ENCODE peak calls at places on chromosomes 7 and 10, in seven cellular contexts. G is heart left ventricle, X is fibroblast of lung, U is aorta, Q is cardiac muscle cell, F is body of pancreas, Y is heart right ventricle. T is an unnamed sample. For H3K9me3, the result is how much of the 10 kb centered on the place peaks cover.

GRCh38 chr7:113267885-113268284 is 149.5 kb upstream of the SMIM30 start:
- DNase-seq in Q (no peak), G (no peak), U (no peak), F (no peak), X (peak), Y (no peak), T (no peak)

GRCh38 chr10:44713307-44713706 is 197.8 kb upstream of the TMEM72 start:
- DNase-seq in Y (no peak), U (no peak), Q (no peak), G (no peak), X (no peak), F (peak), T (peak)

GRCh38 chr10:98488669-98489430 is 42.1 kb upstream of the HPS1 start:
- DNase-seq in Q (no peak), Y (no peak), X (no peak), F (peak), G (no peak), U (no peak), T (no peak)

GRCh38 chr7:155594163-155594732 is 47.9 kb upstream of the CNPY1 start:
- DNase-seq in F (no peak), Y (no peak), U (no peak), G (no peak), Q (no peak), X (no peak), T (no peak)

GRCh38 chr7:136272934-136273333 is 295.8 kb upstream of the MTPN start:
- DNase-seq in F (no peak), Q (no peak), X (no peak), U (no peak), G (no peak), Y (no peak), T (no peak)

GRCh38 chr10:33453081-33453850 is 118.8 kb upstream of the NRP1 start:
- DNase-seq in F (no peak), U (no peak), X (no peak), Q (no peak), Y (no peak), G (no peak), T (peak)

GRCh38 chr7:50851451-50851850 is 68.8 kb upstream of the GRB10 start:
- DNase-seq in G (no peak), Q (no peak), U (no peak), Y (no peak), F (no peak), X (peak), T (peak)

GRCh38 chr7:117389871-117390270 is 37.4 kb downstream of the ASZ1 start:
- DNase-seq in U (no peak), Y (no peak), X (no peak), F (no peak), G (no peak), Q (no peak), T (no peak)

GRCh38 chr10:43437141-43437860 is 390 bp downstream of the ZNF487 start:
- DNase-seq in U (no peak), Y (no peak), X (no peak), F (no peak), Q (no peak), G (peak), T (no peak)

GRCh38 chr7:129825005-129825553 is 127.7 kb downstream of the UBE2H start:
- DNase-seq in Q (peak), F (peak), U (peak), G (peak), Y (peak), X (peak), T (peak)

GRCh38 chr10:125162181-125162906 is 2.0 kb upstream of the CTBP2 start:
- DNase-seq in G (no peak), Y (no peak), Q (no peak), U (no peak), X (no peak), F (peak), T (no peak)

GRCh38 chr7:139246905-139247304 is 15.9 kb downstream of the UBN2 start:
- DNase-seq in Q (no peak), U (no peak), G (no peak), X (peak), F (no peak), Y (no peak), T (no peak)

GRCh38 chr10:89942217-89942616 is 240.8 kb downstream of the KIF20B start:
- DNase-seq in U (no peak), F (no peak), G (no peak), Y (no peak), Q (no peak), X (no peak), T (no peak)

GRCh38 chr10:62618576-62619408 is 185.7 kb upstream of the ADO start:
- DNase-seq in G (peak), X (peak), Q (no peak), U (peak), Y (no peak), F (no peak), T (peak)

GRCh38 chr7:48274662-48275061 is 103.4 kb downstream of the ABCA13 start:
- DNase-seq in F (no peak), Q (no peak), U (no peak), G (no peak), Y (no peak), X (no peak), T (no peak)

GRCh38 chr7:105800849-105801534 is 75.4 kb downstream of the ATXN7L1 start:
- DNase-seq in U (no peak), X (no peak), Y (no peak), F (no peak), Q (no peak), G (no peak), T (no peak)

GRCh38 chr7:134016223-134016941 is 110.8 kb upstream of the LRGUK start:
- DNase-seq in U (no peak), X (peak), F (peak), Q (peak), G (no peak), Y (no peak), T (no peak)

GRCh38 chr7:33418251-33418701 is 288.9 kb downstream of the BBS9 start:
- DNase-seq in X (peak), G (no peak), Y (no peak), U (no peak), F (no peak), Q (no peak), T (no peak)

GRCh38 chr10:115830260-115830970 is 442.6 kb downstream of the GFRA1 start:
- DNase-seq in X (peak), Y (no peak), U (no peak), G (no peak), Q (no peak), F (no peak), T (peak)

GRCh38 chr10:133058267-133059092 is 29.2 kb upstream of the ADGRA1 start:
- DNase-seq in F (no peak), Q (no peak), Y (no peak), X (no peak), G (no peak), U (no peak), T (no peak)

GRCh38 chr7:47912332-47912731 is 35.9 kb downstream of the PKD1L1 start:
- DNase-seq in Y (no peak), X (no peak), Q (no peak), G (no peak), F (no peak), U (no peak), T (no peak)

GRCh38 chr10:46528675-46529615 is 27.5 kb downstream of the GPRIN2 start:
- DNase-seq in G (no peak), Y (no peak), X (no peak), Q (no peak), F (peak), U (peak), T (no peak)

GRCh38 chr7:15751191-15751701 is 64.8 kb upstream of the MEOX2 start:
- DNase-seq in G (no peak), U (no peak), F (no peak), X (peak), Y (no peak), Q (no peak), T (no peak)

GRCh38 chr7:109844362-109844761 is 1246.6 kb upstream of the LRRN3 start:
- DNase-seq in X (peak), Y (no peak), F (peak), U (no peak), G (no peak), Q (peak), T (no peak)

GRCh38 chr7:157928171-157928794 is 591.5 kb downstream of the DNAJB6 start:
- DNase-seq in Y (no peak), U (no peak), X (no peak), Q (no peak), G (no peak), F (no peak), T (no peak)

GRCh38 chr10:57338823-57339558 is 928.7 kb downstream of the IPMK start:
- DNase-seq in Y (no peak), G (no peak), Q (peak), F (peak), U (no peak), X (peak), T (no peak)

GRCh38 chr10:4329237-4329636 is 496.8 kb upstream of the AKR1E2 start:
- DNase-seq in X (no peak), F (no peak), Q (no peak), U (no peak), G (no peak), Y (no peak), T (no peak)

GRCh38 chr10:80191589-80192270 is 13.6 kb downstream of the ANXA11 start:
- DNase-seq in G (no peak), U (peak), F (peak), Y (no peak), X (no peak), Q (no peak), T (no peak)

GRCh38 chr10:34549953-34550352 is 265.1 kb downstream of the PARD3 start:
- DNase-seq in G (no peak), U (no peak), X (no peak), Q (no peak), F (no peak), Y (no peak), T (no peak)

GRCh38 chr7:39609084-39609461 is 14.3 kb upstream of the RALA start:
- DNase-seq in F (no peak), U (no peak), Y (no peak), X (peak), Q (no peak), G (no peak), T (no peak)

GRCh38 chr7:139731802-139732470 is 45.9 kb downstream of the HIPK2 start:
- DNase-seq in F (peak), X (peak), Y (peak), U (peak), G (peak), Q (no peak), T (peak)

GRCh38 chr7:142797342-142797798 is 26.6 kb downstream of the PRSS2 start:
- DNase-seq in X (no peak), Y (no peak), F (no peak), Q (no peak), U (no peak), G (no peak), T (no peak)

GRCh38 chr7:13179775-13180448 is 492.5 kb downstream of the ARL4A start:
- DNase-seq in F (no peak), Y (no peak), Q (no peak), U (no peak), X (peak), G (no peak), T (no peak)

GRCh38 chr7:13448243-13448642 is 541.2 kb downstream of the ETV1 start:
- DNase-seq in Q (no peak), U (no peak), X (no peak), Y (no peak), G (no peak), F (no peak), T (no peak)

GRCh38 chr7:27167170-27167505 is 1.8 kb upstream of the HOXA9 start:
- DNase-seq in U (peak), G (no peak), Y (no peak), Q (no peak), X (no peak), F (no peak), T (peak)

GRCh38 chr7:63044721-63045120 is 953.9 kb upstream of the ZNF722 start:
- DNase-seq in Y (no peak), U (no peak), Q (no peak), X (no peak), G (no peak), F (no peak), T (no peak)
- H3K9me3 ChIP-seq in Y (under half), U (under half), Q (under half), X (under half), G (under half), F (under half), T (under half)

DNA sequence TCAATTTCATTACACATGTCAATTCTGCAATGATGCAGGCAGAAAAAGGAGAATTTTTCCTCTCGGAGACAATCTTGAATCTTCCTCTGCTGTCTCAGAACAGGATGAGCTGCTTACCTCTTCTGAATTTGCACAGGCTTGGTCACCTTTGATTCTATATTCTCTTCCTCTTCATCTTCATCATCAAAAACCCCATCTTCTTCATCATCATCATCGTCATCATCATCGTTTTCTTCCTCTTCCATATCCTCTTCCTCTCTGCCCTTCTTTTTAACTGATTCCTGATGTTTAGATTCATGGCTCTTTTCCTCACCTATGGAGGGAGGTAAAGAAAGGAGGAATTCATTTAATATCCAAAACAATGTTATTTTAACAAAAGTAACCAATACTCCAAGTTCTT is 8.0 kb downstream of the RBM28 start:
- DNase-seq in Y (no peak), Q (no peak), X (no peak), U (no peak), G (no peak), F (no peak), T (no peak)
- H3K9me3 ChIP-seq in Y (under half), Q (under half), X (under half), U (under half), G (under half), F (under half), T (under half)

DNA sequence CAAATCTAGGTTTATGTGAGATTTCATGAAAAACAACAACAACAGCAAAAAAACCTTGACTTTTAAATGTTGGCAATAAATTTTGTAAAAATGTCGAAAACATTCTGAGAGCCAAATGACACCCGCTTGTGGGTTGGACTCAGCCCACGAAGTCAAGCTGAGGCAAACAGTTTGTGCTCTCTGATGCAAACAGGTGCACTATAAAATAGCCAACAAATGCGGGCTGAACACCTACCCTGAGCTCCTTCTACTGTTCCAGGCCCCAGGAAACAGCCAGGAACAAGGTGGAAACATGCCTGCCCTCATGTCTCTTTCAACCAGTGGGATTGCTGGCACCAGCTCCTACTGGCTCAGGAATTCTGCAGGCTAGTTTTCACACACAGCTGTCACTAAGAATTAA is 105.0 kb upstream of the ZNF716 start:
- DNase-seq in Y (no peak), F (no peak), Q (no peak), U (no peak), X (no peak), G (no peak), T (no peak)
- H3K9me3 ChIP-seq in Y (under half), F (under half), Q (under half), U (under half), X (under half), G (under half), T (under half)

GRCh38 chr7:63070696-63071095 is 928.0 kb upstream of the ZNF722 start:
- DNase-seq in Q (no peak), F (no peak), Y (no peak), G (no peak), X (no peak), U (no peak), T (no peak)
- H3K9me3 ChIP-seq in Q (under half), F (under half), Y (under half), G (under half), X (under half), U (under half), T (under half)

GRCh38 chr10:20765066-20765465 is 132.0 kb downstream of the NEBL start:
- DNase-seq in Q (no peak), F (no peak), U (no peak), X (peak), Y (no peak), G (no peak), T (no peak)

GRCh38 chr10:20760450-20760849 is 136.7 kb downstream of the NEBL start:
- DNase-seq in U (no peak), X (no peak), F (no peak), Q (no peak), Y (no peak), G (no peak), T (no peak)
- H3K9me3 ChIP-seq in U (under half), X (under half), F (under half), Q (under half), Y (under half), G (under half), T (under half)

DNA sequence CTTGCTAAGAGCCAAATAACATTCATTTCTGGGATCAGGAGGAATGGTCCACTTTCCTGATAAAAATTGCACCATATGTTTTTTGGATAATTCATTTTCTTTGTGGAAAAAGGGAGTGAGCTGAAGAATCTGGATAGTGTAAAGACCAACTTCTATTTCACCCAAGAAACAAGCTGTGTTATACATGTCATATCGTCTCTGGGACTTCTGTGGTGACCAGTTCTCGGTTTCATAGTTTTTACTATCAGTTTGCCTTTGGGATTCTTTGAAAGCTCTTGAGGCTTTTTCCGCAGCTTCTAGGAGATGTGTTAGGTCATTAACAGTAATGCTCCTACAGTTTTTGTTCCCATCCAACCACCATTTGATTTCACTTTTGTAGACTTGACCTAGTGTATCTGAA is 14.4 kb upstream of the SAMD9 start:
- DNase-seq in Q (no peak), Y (no peak), U (no peak), F (no peak), X (no peak), G (no peak), T (no peak)
- H3K9me3 ChIP-seq in Q (under half), Y (under half), U (under half), F (under half), X (under half), G (under half), T (under half)

GRCh38 chr7:145916776-145917175 is 199.8 kb upstream of the CNTNAP2 start:
- DNase-seq in G (no peak), F (no peak), Q (no peak), X (no peak), Y (no peak), U (no peak), T (no peak)
- H3K9me3 ChIP-seq in G (under half), F (under half), Q (under half), X (under half), Y (under half), U (under half), T (under half)

GRCh38 chr10:70816220-70816894 is 609 bp downstream of the SGPL1 start:
- DNase-seq in U (peak), G (peak), Y (peak), Q (peak), X (peak), F (peak), T (peak)
- H3K9me3 ChIP-seq in U (under half), G (under half), Y (under half), Q (under half), X (under half), F (under half), T (under half)